ENCODE peak calls at places on chromosome 6, in seven cellular contexts. One of them, this sample, is unnamed.

GRCh38 chr6:144695858-144696533 is 410.9 kb downstream of the UTRN start:
- DNase-seq in RPMI7951: no peak
- DNase-seq in Right ventricle myocardium superior: no peak
- DNase-seq in stimulated activated CD8-positive, alpha-beta memory T cell treated with anti-CD3 and anti-CD28 coated beads, Interleukin-7, amount 100 ng/mL, for 4 hours: no peak
- DNase-seq in Calu3: no peak
- DNase-seq in activated naive CD4-positive, alpha-beta T cell treated with anti-CD3 and anti-CD28 coated beads, Interleukin-2, amount 10 ng/mL, durations not matched to agents 7 days and 5 days: no peak
- DNase-seq in EL: no peak
- DNase-seq in this sample: no peak

GRCh38 chr6:99285881-99286280 is 63.6 kb downstream of the FAXC start:
- DNase-seq in RPMI7951: no peak
- DNase-seq in Right ventricle myocardium superior: no peak
- DNase-seq in stimulated activated CD8-positive, alpha-beta memory T cell treated with anti-CD3 and anti-CD28 coated beads, Interleukin-7, amount 100 ng/mL, for 4 hours: no peak
- DNase-seq in Calu3: no peak
- DNase-seq in activated naive CD4-positive, alpha-beta T cell treated with anti-CD3 and anti-CD28 coated beads, Interleukin-2, amount 10 ng/mL, durations not matched to agents 7 days and 5 days: no peak
- DNase-seq in EL: no peak
- DNase-seq in this sample: peak

GRCh38 chr6:105609375-105609991 is 206.6 kb upstream of the PREP start:
- DNase-seq in RPMI7951: peak
- DNase-seq in Right ventricle myocardium superior: peak
- DNase-seq in stimulated activated CD8-positive, alpha-beta memory T cell treated with anti-CD3 and anti-CD28 coated beads, Interleukin-7, amount 100 ng/mL, for 4 hours: no peak
- DNase-seq in Calu3: no peak
- DNase-seq in activated naive CD4-positive, alpha-beta T cell treated with anti-CD3 and anti-CD28 coated beads, Interleukin-2, amount 10 ng/mL, durations not matched to agents 7 days and 5 days: no peak
- DNase-seq in EL: peak
- DNase-seq in this sample: peak

GRCh38 chr6:27178001-27178730 is 69.3 kb upstream of the PRSS16 start:
- DNase-seq in RPMI7951: peak
- DNase-seq in Right ventricle myocardium superior: peak
- DNase-seq in stimulated activated CD8-positive, alpha-beta memory T cell treated with anti-CD3 and anti-CD28 coated beads, Interleukin-7, amount 100 ng/mL, for 4 hours: no peak
- DNase-seq in Calu3: peak
- DNase-seq in activated naive CD4-positive, alpha-beta T cell treated with anti-CD3 and anti-CD28 coated beads, Interleukin-2, amount 10 ng/mL, durations not matched to agents 7 days and 5 days: peak
- DNase-seq in EL: peak
- DNase-seq in this sample: peak

GRCh38 chr6:48472121-48472520 is 361.1 kb upstream of the PTCHD4 start:
- DNase-seq in RPMI7951: no peak
- DNase-seq in Right ventricle myocardium superior: no peak
- DNase-seq in stimulated activated CD8-positive, alpha-beta memory T cell treated with anti-CD3 and anti-CD28 coated beads, Interleukin-7, amount 100 ng/mL, for 4 hours: no peak
- DNase-seq in Calu3: no peak
- DNase-seq in activated naive CD4-positive, alpha-beta T cell treated with anti-CD3 and anti-CD28 coated beads, Interleukin-2, amount 10 ng/mL, durations not matched to agents 7 days and 5 days: no peak
- DNase-seq in EL: no peak
- DNase-seq in this sample: no peak

GRCh38 chr6:43964659-43965570 is 162.3 kb downstream of the MRPL14 start:
- DNase-seq in RPMI7951: no peak
- DNase-seq in Right ventricle myocardium superior: no peak
- DNase-seq in stimulated activated CD8-positive, alpha-beta memory T cell treated with anti-CD3 and anti-CD28 coated beads, Interleukin-7, amount 100 ng/mL, for 4 hours: no peak
- DNase-seq in Calu3: no peak
- DNase-seq in activated naive CD4-positive, alpha-beta T cell treated with anti-CD3 and anti-CD28 coated beads, Interleukin-2, amount 10 ng/mL, durations not matched to agents 7 days and 5 days: no peak
- DNase-seq in EL: no peak
- DNase-seq in this sample: no peak

GRCh38 chr6:29845405-29846006 is 17.9 kb downstream of the HLA-G start:
- DNase-seq in RPMI7951: no peak
- DNase-seq in Right ventricle myocardium superior: no peak
- DNase-seq in stimulated activated CD8-positive, alpha-beta memory T cell treated with anti-CD3 and anti-CD28 coated beads, Interleukin-7, amount 100 ng/mL, for 4 hours: peak
- DNase-seq in Calu3: peak
- DNase-seq in activated naive CD4-positive, alpha-beta T cell treated with anti-CD3 and anti-CD28 coated beads, Interleukin-2, amount 10 ng/mL, durations not matched to agents 7 days and 5 days: peak
- DNase-seq in EL: no peak
- DNase-seq in this sample: no peak

GRCh38 chr6:120587381-120587780 is 746.9 kb downstream of the TBC1D32 start:
- DNase-seq in RPMI7951: no peak
- DNase-seq in Right ventricle myocardium superior: no peak
- DNase-seq in stimulated activated CD8-positive, alpha-beta memory T cell treated with anti-CD3 and anti-CD28 coated beads, Interleukin-7, amount 100 ng/mL, for 4 hours: no peak
- DNase-seq in Calu3: no peak
- DNase-seq in activated naive CD4-positive, alpha-beta T cell treated with anti-CD3 and anti-CD28 coated beads, Interleukin-2, amount 10 ng/mL, durations not matched to agents 7 days and 5 days: no peak
- DNase-seq in EL: no peak
- DNase-seq in this sample: no peak

GRCh38 chr6:156455847-156456246 is 321.3 kb upstream of the ARID1B start:
- DNase-seq in RPMI7951: no peak
- DNase-seq in Right ventricle myocardium superior: no peak
- DNase-seq in stimulated activated CD8-positive, alpha-beta memory T cell treated with anti-CD3 and anti-CD28 coated beads, Interleukin-7, amount 100 ng/mL, for 4 hours: no peak
- DNase-seq in Calu3: no peak
- DNase-seq in activated naive CD4-positive, alpha-beta T cell treated with anti-CD3 and anti-CD28 coated beads, Interleukin-2, amount 10 ng/mL, durations not matched to agents 7 days and 5 days: no peak
- DNase-seq in EL: no peak
- DNase-seq in this sample: no peak

GRCh38 chr6:150256618-150257272 is 112.1 kb upstream of the IYD start:
- DNase-seq in RPMI7951: peak
- DNase-seq in Right ventricle myocardium superior: no peak
- DNase-seq in stimulated activated CD8-positive, alpha-beta memory T cell treated with anti-CD3 and anti-CD28 coated beads, Interleukin-7, amount 100 ng/mL, for 4 hours: no peak
- DNase-seq in Calu3: no peak
- DNase-seq in activated naive CD4-positive, alpha-beta T cell treated with anti-CD3 and anti-CD28 coated beads, Interleukin-2, amount 10 ng/mL, durations not matched to agents 7 days and 5 days: no peak
- DNase-seq in EL: peak
- DNase-seq in this sample: no peak

GRCh38 chr6:167435209-167435728 is 110.4 kb downstream of the TTLL2 start:
- DNase-seq in RPMI7951: no peak
- DNase-seq in Right ventricle myocardium superior: no peak
- DNase-seq in stimulated activated CD8-positive, alpha-beta memory T cell treated with anti-CD3 and anti-CD28 coated beads, Interleukin-7, amount 100 ng/mL, for 4 hours: no peak
- DNase-seq in Calu3: no peak
- DNase-seq in activated naive CD4-positive, alpha-beta T cell treated with anti-CD3 and anti-CD28 coated beads, Interleukin-2, amount 10 ng/mL, durations not matched to agents 7 days and 5 days: no peak
- DNase-seq in EL: no peak
- DNase-seq in this sample: no peak

GRCh38 chr6:144710207-144710606 is 425.1 kb downstream of the UTRN start:
- DNase-seq in RPMI7951: peak
- DNase-seq in Right ventricle myocardium superior: no peak
- DNase-seq in stimulated activated CD8-positive, alpha-beta memory T cell treated with anti-CD3 and anti-CD28 coated beads, Interleukin-7, amount 100 ng/mL, for 4 hours: no peak
- DNase-seq in Calu3: no peak
- DNase-seq in activated naive CD4-positive, alpha-beta T cell treated with anti-CD3 and anti-CD28 coated beads, Interleukin-2, amount 10 ng/mL, durations not matched to agents 7 days and 5 days: no peak
- DNase-seq in EL: peak
- DNase-seq in this sample: no peak

GRCh38 chr6:32622545-32623401 is 14.4 kb upstream of the HLA-DQA1 start:
- DNase-seq in RPMI7951: peak
- DNase-seq in Right ventricle myocardium superior: no peak
- DNase-seq in stimulated activated CD8-positive, alpha-beta memory T cell treated with anti-CD3 and anti-CD28 coated beads, Interleukin-7, amount 100 ng/mL, for 4 hours: peak
- DNase-seq in Calu3: peak
- DNase-seq in activated naive CD4-positive, alpha-beta T cell treated with anti-CD3 and anti-CD28 coated beads, Interleukin-2, amount 10 ng/mL, durations not matched to agents 7 days and 5 days: peak
- DNase-seq in EL: peak
- DNase-seq in this sample: no peak

GRCh38 chr6:155936127-155936526 is 480.5 kb upstream of the NOX3 start:
- DNase-seq in RPMI7951: no peak
- DNase-seq in Right ventricle myocardium superior: no peak
- DNase-seq in stimulated activated CD8-positive, alpha-beta memory T cell treated with anti-CD3 and anti-CD28 coated beads, Interleukin-7, amount 100 ng/mL, for 4 hours: no peak
- DNase-seq in Calu3: no peak
- DNase-seq in activated naive CD4-positive, alpha-beta T cell treated with anti-CD3 and anti-CD28 coated beads, Interleukin-2, amount 10 ng/mL, durations not matched to agents 7 days and 5 days: no peak
- DNase-seq in EL: no peak
- DNase-seq in this sample: no peak

This sample was measured in cerebellar cortex.